ENCODE peak calls at places on chromosomes 13 and 19, in six cellular contexts. C is endothelial cell, R is left ventricle myocardium inferior, U is astrocyte of the spinal cord, K is activated B cell treated with CpG ODN at 0.5 μM for 24 hours, B is Calu3. J is an unnamed sample.

GRCh38 chr19:14081797-14082674 is 3.5 kb downstream of the C19orf67 start:
- DNase-seq in C (peak), R (peak), U (no peak), K (no peak), B (peak), J (peak)

GRCh38 chr13:72774019-72774418 is 7.7 kb downstream of the DIS3 start:
- DNase-seq in C (no peak), R (no peak), U (no peak), K (no peak), B (no peak), J (no peak)

GRCh38 chr19:16361926-16362325 is 37.3 kb downstream of the KLF2 start:
- DNase-seq in C (no peak), R (no peak), U (no peak), K (no peak), B (no peak), J (no peak)

GRCh38 chr13:84925443-84925842 is 873.8 kb downstream of the SLITRK6 start:
- DNase-seq in C (no peak), R (no peak), U (no peak), K (no peak), B (no peak), J (no peak)

GRCh38 chr19:5339470-5339949 is 1.1 kb downstream of the PTPRS start:
- DNase-seq in C (no peak), R (no peak), U (no peak), K (no peak), B (peak), J (no peak)

GRCh38 chr13:83877901-83878300 is 4.4 kb downstream of the SLITRK1 start:
- DNase-seq in C (no peak), R (no peak), U (no peak), K (no peak), B (no peak), J (no peak)

GRCh38 chr13:43077446-43077845 is 54.1 kb downstream of the DNAJC15 start:
- DNase-seq in C (no peak), R (no peak), U (no peak), K (no peak), B (no peak), J (no peak)

GRCh38 chr13:35475131-35475959 is 1.1 kb downstream of the MAB21L1 start:
- DNase-seq in C (peak), R (no peak), U (peak), K (no peak), B (no peak), J (no peak)

GRCh38 chr19:19464339-19465098 is 50.8 kb downstream of the TSSK6 start:
- DNase-seq in C (no peak), R (no peak), U (peak), K (no peak), B (no peak), J (no peak)

GRCh38 chr19:49324801-49325491 is at the start of gene SLC6A16:
- DNase-seq in C (no peak), R (no peak), U (no peak), K (no peak), B (no peak), J (peak)

GRCh38 chr19:35928507-35928906 is 7.7 kb upstream of the LRFN3 start:
- DNase-seq in C (no peak), R (no peak), U (no peak), K (no peak), B (no peak), J (no peak)

GRCh38 chr13:28455580-28456194 is 39.2 kb downstream of the FLT1 start:
- DNase-seq in C (no peak), R (no peak), U (no peak), K (no peak), B (no peak), J (no peak)

GRCh38 chr13:49060698-49061387 is 85.1 kb downstream of the FNDC3A start:
- DNase-seq in C (no peak), R (no peak), U (no peak), K (no peak), B (no peak), J (no peak)

GRCh38 chr19:17915940-17916593 is 16.7 kb upstream of the CCDC124 start:
- DNase-seq in C (no peak), R (no peak), U (no peak), K (no peak), B (peak), J (no peak)

GRCh38 chr19:8539621-8540149 is 25.7 kb upstream of the ZNF414 start:
- DNase-seq in C (no peak), R (no peak), U (no peak), K (no peak), B (no peak), J (no peak)

GRCh38 chr19:46571495-46571894 is 29.6 kb upstream of the CALM3 start:
- DNase-seq in C (peak), R (no peak), U (no peak), K (no peak), B (peak), J (no peak)

GRCh38 chr13:102913924-102914628 is 68.2 kb downstream of the ERCC5 start:
- DNase-seq in C (no peak), R (no peak), U (peak), K (no peak), B (no peak), J (no peak)

GRCh38 chr13:55632402-55632801 is 1508.3 kb upstream of the PRR20A start:
- DNase-seq in C (no peak), R (no peak), U (no peak), K (no peak), B (no peak), J (no peak)

GRCh38 chr13:36430247-36431203 is 1.8 kb upstream of the CCNA1 start:
- DNase-seq in C (peak), R (peak), U (no peak), K (no peak), B (no peak), J (no peak)

GRCh38 chr13:41544824-41545707 is 87.7 kb downstream of the RGCC start:
- DNase-seq in C (no peak), R (no peak), U (peak), K (no peak), B (no peak), J (no peak)

GRCh38 chr13:73520566-73521290 is 461.9 kb downstream of the KLF5 start:
- DNase-seq in C (no peak), R (no peak), U (no peak), K (no peak), B (no peak), J (no peak)

DNA sequence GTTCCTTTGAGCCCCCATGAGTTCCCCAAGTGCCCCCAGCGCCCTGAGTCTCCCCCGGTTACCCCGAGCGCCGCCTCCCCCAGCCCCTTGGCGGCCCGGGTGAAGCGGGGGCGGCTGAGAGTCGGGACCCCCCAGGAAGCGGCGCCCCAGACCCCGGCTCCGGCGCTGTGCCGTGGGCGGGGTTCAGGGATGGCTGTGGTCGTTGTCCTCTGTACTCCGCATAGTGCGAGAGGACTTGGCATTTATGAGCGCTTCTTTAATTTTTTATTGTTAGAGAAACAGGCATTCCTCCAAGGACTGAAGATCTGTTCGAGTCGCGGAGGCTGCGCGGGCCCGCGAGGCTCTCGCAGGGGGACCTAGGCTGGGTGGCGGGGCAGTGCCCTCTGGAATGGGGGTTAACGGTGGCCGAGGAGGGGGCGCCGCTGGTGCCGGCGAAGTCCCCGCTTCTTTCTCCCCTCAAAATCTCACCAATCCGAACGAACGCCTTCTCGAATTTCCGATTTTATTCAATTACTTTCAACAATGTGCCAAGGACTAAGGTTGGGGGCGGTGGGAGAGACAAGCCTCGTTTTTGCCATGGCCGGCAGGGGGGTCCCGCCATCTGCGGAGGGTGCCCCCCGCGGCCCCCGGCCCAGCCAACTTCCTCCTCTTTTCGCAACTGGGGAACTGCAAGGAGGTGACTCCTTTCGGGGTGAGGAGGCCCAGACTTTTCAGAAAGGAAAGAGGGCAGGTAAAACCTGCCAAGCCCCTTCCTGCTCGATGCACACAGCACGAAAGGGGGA is 595 bp upstream of the GJB2 start:
- DNase-seq in C (no peak), R (no peak), U (no peak), K (no peak), B (no peak), J (no peak)
- TF ChIP-seq CTCF in C (no peak), R (no peak), U (no peak), K (no peak), B (no peak), J (no peak)

DNA sequence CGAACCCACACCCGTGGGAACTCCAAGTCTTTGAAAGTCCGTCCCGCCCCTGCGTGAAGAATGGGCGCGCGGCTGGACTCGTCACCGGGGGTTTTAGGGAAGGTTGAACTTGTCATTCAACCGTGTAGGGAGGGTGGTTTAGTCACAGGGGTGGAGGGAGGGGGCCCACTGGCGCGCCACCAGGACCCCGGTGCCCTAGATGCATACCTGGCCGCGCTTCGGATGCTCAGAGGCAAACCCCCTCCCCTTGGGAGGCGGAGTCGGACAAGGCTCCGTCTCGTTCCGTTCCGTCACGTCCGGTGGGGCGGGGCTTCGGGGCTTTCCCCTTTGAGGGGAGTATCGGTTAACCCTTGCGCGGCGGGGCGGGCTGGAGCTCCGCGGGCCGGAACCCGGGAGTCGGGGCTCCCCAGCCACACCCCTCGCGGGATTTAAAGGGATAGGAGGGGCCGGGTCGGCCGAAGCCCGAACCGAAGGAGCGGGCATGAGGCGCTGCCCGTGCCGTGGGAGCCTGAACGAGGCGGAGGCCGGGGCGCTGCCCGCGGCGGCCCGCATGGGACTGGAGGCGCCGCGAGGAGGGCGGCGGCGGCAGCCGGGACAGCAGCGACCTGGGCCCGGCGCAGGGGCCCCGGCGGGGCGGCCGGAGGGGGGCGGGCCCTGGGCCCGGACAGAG is at the start of the genes COQ8B and ITPKC:
- DNase-seq in C (peak), R (peak), U (peak), K (peak), B (peak), J (peak)
- TF ChIP-seq CTCF in C (peak), R (peak), U (no peak), K (no peak), B (no peak), J (no peak)

GRCh38 chr13:45702869-45703391 is 810 bp downstream of the CBY2 start:
- DNase-seq in C (no peak), R (no peak), U (no peak), K (no peak), B (no peak), J (no peak)

GRCh38 chr13:45705936-45706335 is 3.8 kb downstream of the CBY2 start:
- DNase-seq in C (no peak), R (no peak), U (no peak), K (no peak), B (no peak), J (peak)

GRCh38 chr13:45707701-45708100 is 5.6 kb downstream of the CBY2 start:
- DNase-seq in C (no peak), R (no peak), U (no peak), K (no peak), B (no peak), J (no peak)

GRCh38 chr13:45704211-45704739 is 2.2 kb downstream of the CBY2 start:
- DNase-seq in C (no peak), R (no peak), U (no peak), K (no peak), B (no peak), J (no peak)

DNA sequence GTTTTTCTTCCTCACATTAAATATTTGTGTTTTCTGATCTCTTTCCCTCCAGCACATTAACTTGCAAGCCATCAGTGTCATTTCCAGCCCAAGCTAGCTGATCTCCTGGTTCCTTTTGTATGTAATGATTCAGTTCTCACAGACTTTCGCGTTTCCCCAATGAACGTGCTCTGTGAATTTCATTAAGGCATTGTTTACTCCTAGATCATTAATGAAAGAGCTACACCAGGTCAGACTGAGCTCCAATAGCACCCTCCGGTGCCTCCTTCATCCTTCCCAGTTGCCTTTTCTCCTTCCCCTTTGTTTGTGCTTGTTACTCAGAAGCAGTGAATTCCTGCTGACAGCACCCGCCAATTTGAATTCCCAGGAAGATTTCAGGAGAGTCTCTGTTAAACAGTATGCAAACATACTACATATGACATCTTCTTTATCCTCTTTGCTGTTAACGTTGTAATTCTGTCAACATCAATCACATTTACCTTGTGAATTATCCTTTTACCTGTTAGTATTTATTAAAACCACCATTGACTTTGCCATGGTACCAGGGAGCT is 3.1 kb downstream of the CBY2 start:
- DNase-seq in C (no peak), R (no peak), U (no peak), K (no peak), B (no peak), J (no peak)
- TF ChIP-seq CTCF in C (no peak), R (no peak), U (no peak), K (no peak), B (no peak), J (no peak)

GRCh38 chr13:96984061-96984508 is 10.2 kb downstream of the OXGR1 start:
- DNase-seq in C (peak), R (no peak), U (no peak), K (no peak), B (peak), J (no peak)
- TF ChIP-seq CTCF in C (no peak), R (peak), U (no peak), K (no peak), B (no peak), J (peak)

GRCh38 chr13:98482476-98483444 is 94.1 kb downstream of the STK24 start:
- DNase-seq in C (no peak), R (peak), U (peak), K (no peak), B (no peak), J (peak)
- TF ChIP-seq CTCF in C (no peak), R (peak), U (peak), K (no peak), B (no peak), J (peak)

DNA sequence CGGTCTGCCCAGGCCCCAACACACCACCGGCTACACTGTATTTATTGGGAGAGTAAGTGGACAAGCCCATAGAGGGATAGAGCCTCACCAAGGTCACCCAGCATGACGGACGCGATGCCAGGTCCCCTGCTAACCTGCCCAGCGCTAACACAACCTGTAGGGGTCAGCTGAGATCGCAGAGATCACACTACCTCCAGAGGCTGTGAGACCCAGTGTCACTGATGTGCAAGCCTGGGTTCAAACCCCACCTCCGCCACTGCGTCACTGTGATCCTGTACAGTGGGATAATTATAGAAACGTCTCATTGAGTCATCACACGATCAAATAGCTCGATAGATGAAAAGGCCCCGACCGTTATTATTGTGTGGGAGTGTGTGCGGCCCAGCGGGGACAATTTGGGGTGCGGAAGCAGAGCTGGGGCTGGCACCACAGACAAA is 10.6 kb upstream of the TLE2 start:
- DNase-seq in C (no peak), R (no peak), U (no peak), K (no peak), B (no peak), J (no peak)
- TF ChIP-seq CTCF in C (no peak), R (no peak), U (no peak), K (no peak), B (no peak), J (no peak)

GRCh38 chr13:113633485-113633873 is 24.5 kb downstream of the ATP4B start:
- DNase-seq in C (no peak), R (peak), U (no peak), K (no peak), B (no peak), J (no peak)
- TF ChIP-seq CTCF in C (no peak), R (no peak), U (no peak), K (no peak), B (no peak), J (no peak)